ENCODE peak calls at places on chromosomes 11 and 22, in nine cellular contexts. O, G, W, M, C, F, J, X and K are unnamed samples.

GRCh38 chr11:110098645-110099044 is 5.5 kb downstream of the ZC3H12C start:
- DNase-seq in C (no peak), G (no peak), X (no peak), O (no peak), F (no peak), M (no peak), J (no peak), W (peak; percentile 25), K (no peak)

GRCh38 chr11:96384156-96384555 is 5.6 kb downstream of the CCDC82 start:
- DNase-seq in J (no peak), C (no peak), G (no peak), M (no peak), O (no peak), F (no peak), W (no peak), X (no peak), K (no peak)

GRCh38 chr22:27686534-27686933 is 115.0 kb downstream of the MN1 start:
- DNase-seq in X (no peak), M (peak; percentile 31), C (no peak), J (peak; percentile 84), F (peak; percentile 24), W (peak; percentile 87), O (peak; percentile 86), G (peak; percentile 74), K (peak; percentile 87)

GRCh38 chr11:80083561-80083960 is 642.7 kb upstream of the TENM4 start:
- DNase-seq in G (no peak), C (no peak), F (no peak), O (no peak), J (no peak), W (no peak), M (no peak), X (no peak), K (no peak)

GRCh38 chr11:75851203-75851602 is 36.2 kb downstream of the UVRAG start:
- DNase-seq in M (no peak), W (peak; percentile 41), O (no peak), X (no peak), G (no peak), J (no peak), C (no peak), F (no peak), K (no peak)

GRCh38 chr11:32659672-32660071 is 76.0 kb downstream of the EIF3M start:
- DNase-seq in O (no peak), J (no peak), F (no peak), G (no peak), X (no peak), M (no peak), C (peak; percentile 10), W (no peak), K (no peak)

GRCh38 chr11:75365711-75366181 is 14.3 kb upstream of the ARRB1 start:
- DNase-seq in O (no peak), G (no peak), X (no peak), M (no peak), J (no peak), W (peak; percentile 60), C (no peak), F (no peak), K (no peak)

GRCh38 chr11:109956124-109956793 is 136.9 kb upstream of the ZC3H12C start:
- DNase-seq in M (no peak), X (no peak), G (no peak), F (no peak), C (no peak), W (no peak), O (no peak), J (no peak), K (no peak)

GRCh38 chr22:30562391-30562790 is 12.1 kb downstream of the GAL3ST1 start:
- DNase-seq in J (no peak), W (no peak), G (peak; percentile 49), F (no peak), O (no peak), X (no peak), C (no peak), M (no peak), K (no peak)

GRCh38 chr11:86802601-86803051 is 2.3 kb downstream of the PRSS23 start:
- DNase-seq in M (no peak), X (peak; percentile 28), F (no peak), G (peak; percentile 62), C (no peak), O (no peak), W (peak; percentile 80), J (no peak), K (no peak)

DNA sequence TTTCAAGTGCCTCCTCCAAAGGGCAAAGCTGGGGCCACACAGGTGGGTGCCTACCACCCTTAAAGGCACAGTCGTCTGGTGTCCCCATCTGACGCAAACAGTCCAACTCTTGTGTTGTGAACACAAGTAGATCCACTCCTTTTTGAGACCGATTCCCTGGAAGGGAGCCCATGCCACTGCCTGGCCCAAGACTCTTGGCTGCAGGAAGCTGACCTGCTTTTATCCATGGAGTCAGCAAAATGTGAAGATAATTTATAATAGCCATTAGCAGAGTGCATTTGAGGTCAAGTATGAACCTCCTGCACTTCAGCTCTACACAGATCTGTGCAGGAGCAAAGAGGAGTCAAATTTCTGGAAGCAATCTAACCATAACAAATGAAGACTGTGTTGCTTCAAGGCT is 68.5 kb downstream of the ADM start:
- DNase-seq in G (no peak), O (no peak), C (no peak), W (no peak), X (no peak), J (no peak), M (no peak), F (no peak), K (no peak)
- TF ChIP-seq POLR2A in G (no peak), O (no peak), C (no peak), W (no peak), X (no peak), J (no peak), M (no peak), F (no peak), K (no peak)

GRCh38 chr22:44359496-44360110 is 46.9 kb upstream of the SHISAL1 start:
- DNase-seq in W (no peak), F (no peak), J (peak; percentile 67), X (no peak), O (no peak), G (no peak), M (peak; percentile 20), C (no peak), K (no peak)

GRCh38 chr22:44358723-44359440 is 46.1 kb upstream of the SHISAL1 start:
- DNase-seq in M (peak; percentile 29), C (no peak), W (no peak), F (no peak), G (no peak), J (peak; percentile 72), X (no peak), O (no peak), K (no peak)

GRCh38 chr22:44355688-44356070 is 42.9 kb upstream of the SHISAL1 start:
- DNase-seq in C (no peak), F (no peak), G (no peak), J (peak; percentile 59), M (peak; percentile 19), X (no peak), W (no peak), O (no peak), K (no peak)

GRCh38 chr22:44357962-44358553 is 45.3 kb upstream of the SHISAL1 start:
- DNase-seq in F (no peak), G (no peak), J (peak; percentile 91), O (no peak), X (no peak), C (no peak), W (no peak), M (peak; percentile 77), K (no peak)

GRCh38 chr22:44357296-44357961 is 44.7 kb upstream of the SHISAL1 start:
- DNase-seq in J (no peak), C (no peak), W (no peak), O (no peak), G (no peak), F (no peak), X (no peak), M (peak; percentile 50), K (no peak)
- TF ChIP-seq CTCF in J (no peak), C (no peak), W (no peak), O (no peak), G (no peak), F (no peak), X (no peak), M (peak; percentile 42), K (no peak)

GRCh38 chr11:35982061-35982460 is 38.2 kb downstream of the LDLRAD3 start:
- DNase-seq in J (no peak), O (no peak), X (no peak), M (no peak), F (no peak), W (no peak), G (no peak), C (no peak), K (no peak)
- H3K9me3 ChIP-seq in J (no peaks in the 10 kb centered on the region), O (no peaks in the 10 kb centered on the region), X (no peaks in the 10 kb centered on the region), M (no peaks in the 10 kb centered on the region), F (no peaks in the 10 kb centered on the region), W (no peaks in the 10 kb centered on the region), G (no peaks in the 10 kb centered on the region), C (no peaks in the 10 kb centered on the region), K (no peaks in the 10 kb centered on the region)

GRCh38 chr11:11965656-11966353 is 42.6 kb downstream of the DKK3 start:
- DNase-seq in G (no peak), F (no peak), O (no peak), J (peak; percentile 61), C (no peak), W (no peak), X (peak; percentile 1), M (no peak), K (no peak)

GRCh38 chr11:11968511-11969280 is 39.7 kb downstream of the DKK3 start:
- DNase-seq in G (no peak), X (no peak), J (peak; percentile 56), C (no peak), M (no peak), F (no peak), O (no peak), W (no peak), K (no peak)

GRCh38 chr11:11966354-11966741 is 42.1 kb downstream of the DKK3 start:
- DNase-seq in J (no peak), X (peak; percentile 1), F (no peak), C (no peak), O (no peak), M (no peak), W (no peak), G (no peak), K (no peak)

GRCh38 chr11:11967669-11968510 is 40.5 kb downstream of the DKK3 start:
- DNase-seq in X (no peak), F (no peak), O (no peak), W (no peak), C (no peak), M (no peak), J (peak; percentile 58), G (no peak), K (no peak)

DNA sequence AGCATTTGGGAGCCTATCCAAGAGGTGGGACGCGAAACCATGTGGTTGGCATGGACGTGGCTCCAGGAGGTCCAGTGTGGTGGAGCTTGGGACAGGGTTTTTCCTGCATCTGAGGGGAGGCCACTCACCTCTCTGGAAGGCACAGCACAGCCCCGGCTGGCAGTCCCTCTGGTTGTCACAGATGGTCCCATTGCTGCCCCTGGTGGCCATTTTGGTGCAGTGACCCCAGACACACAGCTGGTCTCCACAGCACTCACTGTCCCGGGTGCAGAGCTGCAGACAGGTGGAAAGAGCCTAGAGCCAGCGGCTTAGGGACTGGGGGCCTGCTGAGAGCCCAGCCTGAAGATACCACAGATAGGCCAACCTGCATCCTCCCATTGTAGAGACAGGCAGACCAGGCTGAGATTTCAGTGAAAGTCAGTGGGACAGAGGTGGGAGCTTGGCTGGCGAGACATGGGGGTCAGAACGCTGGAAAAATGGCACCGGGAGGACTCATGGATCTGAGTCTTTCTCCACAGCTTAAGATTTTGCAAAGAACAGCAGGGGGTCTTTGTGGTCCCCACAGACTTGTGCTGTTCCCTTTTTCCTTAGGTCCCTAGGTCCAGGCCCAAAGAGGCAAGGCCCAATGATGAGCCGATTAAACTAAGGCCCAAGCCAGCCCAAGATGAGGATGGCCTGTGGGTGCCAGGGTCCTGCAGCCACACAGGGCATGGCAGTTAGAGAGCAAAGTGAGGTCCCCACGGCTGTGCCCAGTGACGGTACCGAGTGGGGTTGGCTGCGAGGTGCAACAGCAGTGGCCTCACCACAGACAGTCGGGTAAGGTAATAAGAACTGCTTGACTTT is 41.4 kb downstream of the DKK3 start:
- DNase-seq in W (peak; percentile 49), M (peak; percentile 52), O (peak; percentile 70), X (peak; percentile 33), F (no peak), C (peak; percentile 85), J (peak; percentile 77), G (peak; percentile 90), K (peak; percentile 79)
- TF ChIP-seq POLR2A in W (no peak), M (no peak), O (no peak), X (no peak), F (no peak), C (no peak), J (no peak), G (no peak), K (no peak)